ENCODE peak calls at places on chromosomes 3 and 15, in ten cellular contexts. D is tibial nerve, N is type B pancreatic cell, U is fibroblast of the aortic adventitia, V is B cell, A is heart right ventricle, B is neural progenitor cell, W is RWPE1, C is epithelial cell of esophagus, F is cardiac muscle cell. Z is an unnamed sample.

GRCh38 chr3:149547413-149547812 is 72.9 kb downstream of the TM4SF4 start:
- DNase-seq in D (peak; percentile 37), N (no peak), U (peak; percentile 99), V (no peak), A (peak; percentile 74), B (no peak), W (no peak), C (no peak), F (peak; percentile 91), Z (peak; percentile 88)

GRCh38 chr3:178671261-178672191 is 135.3 kb downstream of the KCNMB2 start:
- DNase-seq in D (no peak), N (no peak), U (peak; percentile 1), V (no peak), A (no peak), B (no peak), W (peak; percentile 75), C (peak; percentile 80), F (peak; percentile 81), Z (no peak)

GRCh38 chr3:16338999-16339398 is 74.0 kb downstream of the OXNAD1 start:
- DNase-seq in D (no peak), N (no peak), U (peak; percentile 97), V (no peak), A (no peak), B (no peak), W (peak; percentile 35), C (peak; percentile 93), F (peak; percentile 96), Z (peak; percentile 67)

GRCh38 chr3:132660056-132660744 is at the start of gene UBA5:
- DNase-seq in D (peak; percentile 28), N (peak; percentile 72), U (peak; percentile 67), V (peak; percentile 78), A (peak; percentile 77), B (peak; percentile 62), W (peak; percentile 71), C (peak; percentile 71), F (peak; percentile 72), Z (peak; percentile 46)

GRCh38 chr3:162224736-162225135 is 728.1 kb downstream of the OTOL1 start:
- DNase-seq in D (no peak), N (no peak), U (no peak), V (no peak), A (no peak), B (no peak), W (no peak), C (peak; percentile 13), F (peak; percentile 26), Z (no peak)

GRCh38 chr3:8755564-8756237 is 13.7 kb downstream of the OXTR start:
- DNase-seq in D (no peak), N (no peak), U (no peak), V (no peak), A (no peak), B (no peak), W (no peak), C (no peak), F (peak; percentile 25), Z (no peak)

GRCh38 chr3:186869253-186870235 is 27.0 kb downstream of the ADIPOQ start:
- DNase-seq in D (no peak), N (no peak), U (peak; percentile 58), V (no peak), A (no peak), B (no peak), W (no peak), C (peak; percentile 22), F (peak; percentile 9), Z (no peak)

GRCh38 chr3:10575601-10576160 is 70.3 kb upstream of the ATP2B2 start:
- DNase-seq in D (no peak), N (no peak), U (no peak), V (no peak), A (no peak), B (no peak), W (no peak), C (no peak), F (no peak), Z (no peak)

GRCh38 chr3:195126073-195126605 is 144.8 kb downstream of the XXYLT1 start:
- DNase-seq in D (no peak), N (no peak), U (no peak), V (no peak), A (no peak), B (no peak), W (no peak), C (no peak), F (no peak), Z (no peak)

GRCh38 chr3:195124378-195124985 is 146.5 kb downstream of the XXYLT1 start:
- DNase-seq in D (no peak), N (no peak), U (no peak), V (no peak), A (peak; percentile 41), B (no peak), W (no peak), C (no peak), F (no peak), Z (no peak)

GRCh38 chr3:195125646-195126045 is 145.3 kb downstream of the XXYLT1 start:
- DNase-seq in D (no peak), N (no peak), U (no peak), V (no peak), A (no peak), B (no peak), W (no peak), C (no peak), F (no peak), Z (no peak)

GRCh38 chr3:195122261-195122660 is 148.7 kb downstream of the XXYLT1 start:
- DNase-seq in D (no peak), N (no peak), U (no peak), V (no peak), A (no peak), B (no peak), W (no peak), C (no peak), F (no peak), Z (no peak)

GRCh38 chr3:195123196-195123805 is 147.7 kb downstream of the XXYLT1 start:
- DNase-seq in D (no peak), N (no peak), U (no peak), V (no peak), A (no peak), B (peak; percentile 39), W (no peak), C (no peak), F (no peak), Z (no peak)
- TF ChIP-seq CTCF in D (no peak), N (peak; percentile 60), U (no peak), V (no peak), A (no peak), B (peak; percentile 42), W (no peak), C (no peak), F (peak; percentile 16), Z (no peak)

GRCh38 chr3:169348276-169348675 is 315.2 kb downstream of the MECOM start:
- DNase-seq in D (no peak), N (no peak), U (no peak), V (no peak), A (no peak), B (no peak), W (no peak), C (peak; percentile 54), F (no peak), Z (no peak)

GRCh38 chr3:169345662-169346331 is 317.7 kb downstream of the MECOM start:
- DNase-seq in D (no peak), N (no peak), U (peak; percentile 26), V (no peak), A (no peak), B (no peak), W (no peak), C (peak; percentile 51), F (peak; percentile 34), Z (no peak)

GRCh38 chr3:169347597-169347996 is 315.9 kb downstream of the MECOM start:
- DNase-seq in D (no peak), N (no peak), U (no peak), V (no peak), A (no peak), B (no peak), W (no peak), C (no peak), F (no peak), Z (no peak)

GRCh38 chr3:169348981-169349942 is 314.2 kb downstream of the MECOM start:
- DNase-seq in D (no peak), N (no peak), U (peak; percentile 57), V (no peak), A (no peak), B (no peak), W (peak; percentile 68), C (peak; percentile 93), F (peak; percentile 34), Z (no peak)

GRCh38 chr3:169350228-169350627 is 313.3 kb downstream of the MECOM start:
- DNase-seq in D (no peak), N (no peak), U (no peak), V (no peak), A (no peak), B (no peak), W (no peak), C (peak; percentile 60), F (no peak), Z (no peak)
- TF ChIP-seq CTCF in D (no peak), N (no peak), U (no peak), V (no peak), A (no peak), B (no peak), W (no peak), C (no peak), F (no peak), Z (no peak)

GRCh38 chr15:60076582-60077263 is 72.6 kb downstream of the FOXB1 start:
- DNase-seq in D (no peak), N (no peak), U (no peak), V (no peak), A (no peak), B (peak; percentile 38), W (no peak), C (no peak), F (no peak), Z (no peak)

GRCh38 chr15:60077581-60078359 is 73.7 kb downstream of the FOXB1 start:
- DNase-seq in D (no peak), N (no peak), U (no peak), V (no peak), A (no peak), B (peak; percentile 19), W (no peak), C (no peak), F (no peak), Z (no peak)

GRCh38 chr15:60076055-60076454 is 71.9 kb downstream of the FOXB1 start:
- DNase-seq in D (no peak), N (no peak), U (no peak), V (no peak), A (no peak), B (no peak), W (no peak), C (no peak), F (no peak), Z (no peak)

GRCh38 chr15:60081976-60082375 is 77.9 kb downstream of the FOXB1 start:
- DNase-seq in D (no peak), N (no peak), U (no peak), V (no peak), A (no peak), B (no peak), W (no peak), C (no peak), F (no peak), Z (no peak)

GRCh38 chr15:60079210-60079609 is 75.1 kb downstream of the FOXB1 start:
- DNase-seq in D (no peak), N (no peak), U (no peak), V (no peak), A (no peak), B (peak; percentile 41), W (no peak), C (peak; percentile 15), F (peak; percentile 38), Z (no peak)
- TF ChIP-seq CTCF in D (no peak), N (peak; percentile 75), U (peak; percentile 56), V (no peak), A (no peak), B (peak; percentile 62), W (no peak), C (peak; percentile 40), F (peak; percentile 44), Z (no peak)

GRCh38 chr3:129046037-129046731 is 14.4 kb upstream of the GP9 start:
- DNase-seq in D (no peak), N (no peak), U (no peak), V (peak; percentile 70), A (no peak), B (no peak), W (no peak), C (no peak), F (no peak), Z (no peak)

GRCh38 chr3:129047553-129047839 is 13.1 kb upstream of the GP9 start:
- DNase-seq in D (no peak), N (no peak), U (no peak), V (no peak), A (no peak), B (no peak), W (no peak), C (no peak), F (no peak), Z (no peak)

GRCh38 chr3:129045675-129046036 is 14.9 kb upstream of the GP9 start:
- DNase-seq in D (no peak), N (no peak), U (no peak), V (peak; percentile 76), A (no peak), B (no peak), W (no peak), C (peak; percentile 20), F (no peak), Z (no peak)

GRCh38 chr3:129050556-129051295 is 9.9 kb upstream of the GP9 start:
- DNase-seq in D (no peak), N (no peak), U (no peak), V (no peak), A (no peak), B (no peak), W (no peak), C (no peak), F (no peak), Z (no peak)

GRCh38 chr3:129046732-129047552 is 13.6 kb upstream of the GP9 start:
- DNase-seq in D (no peak), N (no peak), U (no peak), V (no peak), A (no peak), B (no peak), W (no peak), C (no peak), F (no peak), Z (no peak)
- TF ChIP-seq CTCF in D (no peak), N (no peak), U (no peak), V (no peak), A (no peak), B (no peak), W (no peak), C (no peak), F (no peak), Z (no peak)